ENCODE peak calls at places on chromosomes 12 and 14, in eight cellular contexts. H is T-helper 17 cell, E is GM12865, P is myocyte, L is NCI-H2107, Z is nucleus accumbens, N is H9, I is Right ventricle myocardium inferior. O is an unnamed sample.

GRCh38 chr12:41531147-41531829 is 343.2 kb downstream of the PDZRN4 start:
- DNase-seq in H (no peak), E (no peak), P (no peak), L (no peak), Z (no peak), N (no peak), I (peak), O (no peak)

GRCh38 chr14:58808828-58809227 is 171.1 kb downstream of the DACT1 start:
- DNase-seq in H (no peak), E (no peak), P (peak), L (no peak), Z (no peak), N (no peak), I (no peak), O (peak)

GRCh38 chr14:70721542-70721941 is 79.8 kb downstream of the TTC9 start:
- DNase-seq in H (no peak), E (no peak), P (peak), L (no peak), Z (no peak), N (no peak), I (no peak), O (no peak)

GRCh38 chr12:98373982-98374381 is 141.4 kb upstream of the TMPO start:
- DNase-seq in H (no peak), E (no peak), P (peak), L (no peak), Z (no peak), N (no peak), I (no peak), O (no peak)

GRCh38 chr14:101071493-101071891 is 168.0 kb upstream of the RTL1 start:
- DNase-seq in H (no peak), E (no peak), P (no peak), L (no peak), Z (no peak), N (peak), I (peak), O (no peak)

GRCh38 chr12:120037851-120038250 is 48.8 kb downstream of the BICDL1 start:
- DNase-seq in H (no peak), E (no peak), P (peak), L (no peak), Z (no peak), N (no peak), I (no peak), O (no peak)

GRCh38 chr12:127594351-127594970 is 672.5 kb upstream of the TMEM132C start:
- DNase-seq in H (no peak), E (no peak), P (no peak), L (no peak), Z (no peak), N (peak), I (no peak), O (no peak)

GRCh38 chr14:30525833-30526232 is 33.1 kb upstream of the G2E3 start:
- DNase-seq in H (no peak), E (no peak), P (peak), L (no peak), Z (no peak), N (no peak), I (no peak), O (no peak)

GRCh38 chr14:86683525-86683924 is 1153.6 kb downstream of the FLRT2 start:
- DNase-seq in H (no peak), E (no peak), P (no peak), L (no peak), Z (no peak), N (no peak), I (no peak), O (no peak)

GRCh38 chr12:55706840-55707671 is 648 bp downstream of the ITGA7 start:
- DNase-seq in H (no peak), E (no peak), P (peak), L (no peak), Z (no peak), N (peak), I (peak), O (no peak)

GRCh38 chr12:115670869-115671268 is 606.6 kb downstream of the MED13L start:
- DNase-seq in H (no peak), E (no peak), P (no peak), L (no peak), Z (no peak), N (no peak), I (no peak), O (no peak)

GRCh38 chr14:36512585-36513003 is 7.4 kb downstream of the NKX2-1 start:
- DNase-seq in H (no peak), E (no peak), P (no peak), L (no peak), Z (no peak), N (no peak), I (no peak), O (no peak)

GRCh38 chr12:70756118-70756517 is 118.9 kb upstream of the PTPRB start:
- DNase-seq in H (no peak), E (no peak), P (peak), L (no peak), Z (no peak), N (no peak), I (no peak), O (peak)

GRCh38 chr12:132432721-132433577 is 57.0 kb upstream of the FBRSL1 start:
- DNase-seq in H (no peak), E (no peak), P (peak), L (no peak), Z (no peak), N (no peak), I (no peak), O (no peak)

O was measured in GM04503.